ENCODE peak calls at places on chromosomes 16 and 17, in ten cellular contexts. One of them, this sample, is unnamed.

GRCh38 chr17:61467416-61468262 is 15.4 kb downstream of the TBX4 start:
- DNase-seq in Right ventricle myocardium superior: peak; percentile 54
- DNase-seq in activated CD4-positive, alpha-beta T cell treated with anti-CD3 and anti-CD28 coated beads, Interleukin-2, amount 50 U/mL, for 48 hours: no peak
- DNase-seq in GM10248: no peak
- DNase-seq in aorta: peak; percentile 81
- DNase-seq in nucleus accumbens: no peak
- DNase-seq in GDM1: no peak
- DNase-seq in stimulated activated CD8-positive, alpha-beta memory T cell treated with anti-CD3 and anti-CD28 coated beads, Interleukin-7, amount 100 ng/mL, for 1 hour: no peak
- DNase-seq in upper lobe of left lung: no peak
- DNase-seq in HEK293T: peak; percentile 59
- DNase-seq in this sample: peak; percentile 66

GRCh38 chr16:16915771-16916170 is 536.8 kb downstream of the NPIPA7 start:
- DNase-seq in Right ventricle myocardium superior: no peak
- DNase-seq in activated CD4-positive, alpha-beta T cell treated with anti-CD3 and anti-CD28 coated beads, Interleukin-2, amount 50 U/mL, for 48 hours: no peak
- DNase-seq in GM10248: no peak
- DNase-seq in aorta: no peak
- DNase-seq in nucleus accumbens: no peak
- DNase-seq in GDM1: no peak
- DNase-seq in stimulated activated CD8-positive, alpha-beta memory T cell treated with anti-CD3 and anti-CD28 coated beads, Interleukin-7, amount 100 ng/mL, for 1 hour: no peak
- DNase-seq in upper lobe of left lung: no peak
- DNase-seq in HEK293T: no peak
- DNase-seq in this sample: no peak

GRCh38 chr17:1532836-1533602 is 16.6 kb upstream of the INPP5K start:
- DNase-seq in Right ventricle myocardium superior: no peak
- DNase-seq in activated CD4-positive, alpha-beta T cell treated with anti-CD3 and anti-CD28 coated beads, Interleukin-2, amount 50 U/mL, for 48 hours: peak; percentile 44
- DNase-seq in GM10248: peak; percentile 42
- DNase-seq in aorta: no peak
- DNase-seq in nucleus accumbens: no peak
- DNase-seq in GDM1: peak; percentile 51
- DNase-seq in stimulated activated CD8-positive, alpha-beta memory T cell treated with anti-CD3 and anti-CD28 coated beads, Interleukin-7, amount 100 ng/mL, for 1 hour: peak; percentile 13
- DNase-seq in upper lobe of left lung: no peak
- DNase-seq in HEK293T: peak; percentile 44
- DNase-seq in this sample: no peak

GRCh38 chr16:4016648-4017047 is 99.6 kb downstream of the ADCY9 start:
- DNase-seq in Right ventricle myocardium superior: no peak
- DNase-seq in activated CD4-positive, alpha-beta T cell treated with anti-CD3 and anti-CD28 coated beads, Interleukin-2, amount 50 U/mL, for 48 hours: no peak
- DNase-seq in GM10248: no peak
- DNase-seq in aorta: no peak
- DNase-seq in nucleus accumbens: no peak
- DNase-seq in GDM1: no peak
- DNase-seq in stimulated activated CD8-positive, alpha-beta memory T cell treated with anti-CD3 and anti-CD28 coated beads, Interleukin-7, amount 100 ng/mL, for 1 hour: no peak
- DNase-seq in upper lobe of left lung: no peak
- DNase-seq in HEK293T: no peak
- DNase-seq in this sample: no peak

GRCh38 chr17:64196626-64197025 is 66.4 kb downstream of the TEX2 start:
- DNase-seq in Right ventricle myocardium superior: no peak
- DNase-seq in activated CD4-positive, alpha-beta T cell treated with anti-CD3 and anti-CD28 coated beads, Interleukin-2, amount 50 U/mL, for 48 hours: no peak
- DNase-seq in GM10248: no peak
- DNase-seq in aorta: no peak
- DNase-seq in nucleus accumbens: no peak
- DNase-seq in GDM1: no peak
- DNase-seq in stimulated activated CD8-positive, alpha-beta memory T cell treated with anti-CD3 and anti-CD28 coated beads, Interleukin-7, amount 100 ng/mL, for 1 hour: no peak
- DNase-seq in upper lobe of left lung: no peak
- DNase-seq in HEK293T: no peak
- DNase-seq in this sample: no peak

GRCh38 chr16:84619103-84619460 is 1.2 kb upstream of the COTL1 start:
- DNase-seq in Right ventricle myocardium superior: no peak
- DNase-seq in activated CD4-positive, alpha-beta T cell treated with anti-CD3 and anti-CD28 coated beads, Interleukin-2, amount 50 U/mL, for 48 hours: no peak
- DNase-seq in GM10248: no peak
- DNase-seq in aorta: no peak
- DNase-seq in nucleus accumbens: no peak
- DNase-seq in GDM1: no peak
- DNase-seq in stimulated activated CD8-positive, alpha-beta memory T cell treated with anti-CD3 and anti-CD28 coated beads, Interleukin-7, amount 100 ng/mL, for 1 hour: no peak
- DNase-seq in upper lobe of left lung: no peak
- DNase-seq in HEK293T: no peak
- DNase-seq in this sample: no peak

GRCh38 chr16:28990375-28991040 is 5.7 kb downstream of the LAT start:
- DNase-seq in Right ventricle myocardium superior: no peak
- DNase-seq in activated CD4-positive, alpha-beta T cell treated with anti-CD3 and anti-CD28 coated beads, Interleukin-2, amount 50 U/mL, for 48 hours: peak; percentile 81
- DNase-seq in GM10248: no peak
- DNase-seq in aorta: no peak
- DNase-seq in nucleus accumbens: no peak
- DNase-seq in GDM1: no peak
- DNase-seq in stimulated activated CD8-positive, alpha-beta memory T cell treated with anti-CD3 and anti-CD28 coated beads, Interleukin-7, amount 100 ng/mL, for 1 hour: peak; percentile 33
- DNase-seq in upper lobe of left lung: no peak
- DNase-seq in HEK293T: no peak
- DNase-seq in this sample: no peak

GRCh38 chr16:73202176-73202729 is 154.3 kb upstream of the ZFHX3 start:
- DNase-seq in Right ventricle myocardium superior: no peak
- DNase-seq in activated CD4-positive, alpha-beta T cell treated with anti-CD3 and anti-CD28 coated beads, Interleukin-2, amount 50 U/mL, for 48 hours: no peak
- DNase-seq in GM10248: no peak
- DNase-seq in aorta: no peak
- DNase-seq in nucleus accumbens: no peak
- DNase-seq in GDM1: no peak
- DNase-seq in stimulated activated CD8-positive, alpha-beta memory T cell treated with anti-CD3 and anti-CD28 coated beads, Interleukin-7, amount 100 ng/mL, for 1 hour: no peak
- DNase-seq in upper lobe of left lung: no peak
- DNase-seq in HEK293T: no peak
- DNase-seq in this sample: no peak

GRCh38 chr17:17171991-17172939 is 33.9 kb downstream of the PLD6 start:
- DNase-seq in Right ventricle myocardium superior: peak; percentile 65
- DNase-seq in activated CD4-positive, alpha-beta T cell treated with anti-CD3 and anti-CD28 coated beads, Interleukin-2, amount 50 U/mL, for 48 hours: no peak
- DNase-seq in GM10248: no peak
- DNase-seq in aorta: no peak
- DNase-seq in nucleus accumbens: no peak
- DNase-seq in GDM1: no peak
- DNase-seq in stimulated activated CD8-positive, alpha-beta memory T cell treated with anti-CD3 and anti-CD28 coated beads, Interleukin-7, amount 100 ng/mL, for 1 hour: no peak
- DNase-seq in upper lobe of left lung: peak; percentile 37
- DNase-seq in HEK293T: no peak
- DNase-seq in this sample: no peak

GRCh38 chr17:50831430-50832064 is 3.8 kb upstream of the WFIKKN2 start:
- DNase-seq in Right ventricle myocardium superior: no peak
- DNase-seq in activated CD4-positive, alpha-beta T cell treated with anti-CD3 and anti-CD28 coated beads, Interleukin-2, amount 50 U/mL, for 48 hours: no peak
- DNase-seq in GM10248: no peak
- DNase-seq in aorta: no peak
- DNase-seq in nucleus accumbens: no peak
- DNase-seq in GDM1: no peak
- DNase-seq in stimulated activated CD8-positive, alpha-beta memory T cell treated with anti-CD3 and anti-CD28 coated beads, Interleukin-7, amount 100 ng/mL, for 1 hour: no peak
- DNase-seq in upper lobe of left lung: no peak
- DNase-seq in HEK293T: no peak
- DNase-seq in this sample: peak; percentile 46

GRCh38 chr17:82096709-82097186 is 1.3 kb downstream of the FASN start:
- DNase-seq in Right ventricle myocardium superior: no peak
- DNase-seq in activated CD4-positive, alpha-beta T cell treated with anti-CD3 and anti-CD28 coated beads, Interleukin-2, amount 50 U/mL, for 48 hours: no peak
- DNase-seq in GM10248: no peak
- DNase-seq in aorta: no peak
- DNase-seq in nucleus accumbens: no peak
- DNase-seq in GDM1: no peak
- DNase-seq in stimulated activated CD8-positive, alpha-beta memory T cell treated with anti-CD3 and anti-CD28 coated beads, Interleukin-7, amount 100 ng/mL, for 1 hour: no peak
- DNase-seq in upper lobe of left lung: no peak
- DNase-seq in HEK293T: no peak
- DNase-seq in this sample: no peak

GRCh38 chr17:77400445-77400870 is 259.7 kb downstream of the SEC14L1 start:
- DNase-seq in Right ventricle myocardium superior: peak; percentile 67
- DNase-seq in activated CD4-positive, alpha-beta T cell treated with anti-CD3 and anti-CD28 coated beads, Interleukin-2, amount 50 U/mL, for 48 hours: peak; percentile 89
- DNase-seq in GM10248: peak; percentile 82
- DNase-seq in aorta: no peak
- DNase-seq in nucleus accumbens: no peak
- DNase-seq in GDM1: peak; percentile 55
- DNase-seq in stimulated activated CD8-positive, alpha-beta memory T cell treated with anti-CD3 and anti-CD28 coated beads, Interleukin-7, amount 100 ng/mL, for 1 hour: peak; percentile 67
- DNase-seq in upper lobe of left lung: peak; percentile 56
- DNase-seq in HEK293T: no peak
- DNase-seq in this sample: no peak

GRCh38 chr17:1769826-1770477 is 8.1 kb downstream of the SERPINF1 start:
- DNase-seq in Right ventricle myocardium superior: no peak
- DNase-seq in activated CD4-positive, alpha-beta T cell treated with anti-CD3 and anti-CD28 coated beads, Interleukin-2, amount 50 U/mL, for 48 hours: no peak
- DNase-seq in GM10248: no peak
- DNase-seq in aorta: no peak
- DNase-seq in nucleus accumbens: no peak
- DNase-seq in GDM1: no peak
- DNase-seq in stimulated activated CD8-positive, alpha-beta memory T cell treated with anti-CD3 and anti-CD28 coated beads, Interleukin-7, amount 100 ng/mL, for 1 hour: no peak
- DNase-seq in upper lobe of left lung: peak; percentile 50
- DNase-seq in HEK293T: peak; percentile 48
- DNase-seq in this sample: no peak

GRCh38 chr17:19386974-19387920 is at the start of gene MFAP4:
- DNase-seq in Right ventricle myocardium superior: peak; percentile 84
- DNase-seq in activated CD4-positive, alpha-beta T cell treated with anti-CD3 and anti-CD28 coated beads, Interleukin-2, amount 50 U/mL, for 48 hours: no peak
- DNase-seq in GM10248: no peak
- DNase-seq in aorta: peak; percentile 91
- DNase-seq in nucleus accumbens: no peak
- DNase-seq in GDM1: no peak
- DNase-seq in stimulated activated CD8-positive, alpha-beta memory T cell treated with anti-CD3 and anti-CD28 coated beads, Interleukin-7, amount 100 ng/mL, for 1 hour: no peak
- DNase-seq in upper lobe of left lung: no peak
- DNase-seq in HEK293T: no peak
- DNase-seq in this sample: peak; percentile 90

GRCh38 chr16:58026139-58026704 is 668 bp downstream of the MMP15 start:
- DNase-seq in Right ventricle myocardium superior: peak; percentile 75
- DNase-seq in activated CD4-positive, alpha-beta T cell treated with anti-CD3 and anti-CD28 coated beads, Interleukin-2, amount 50 U/mL, for 48 hours: peak; percentile 30
- DNase-seq in GM10248: no peak
- DNase-seq in aorta: peak; percentile 88
- DNase-seq in nucleus accumbens: peak; percentile 43
- DNase-seq in GDM1: no peak
- DNase-seq in stimulated activated CD8-positive, alpha-beta memory T cell treated with anti-CD3 and anti-CD28 coated beads, Interleukin-7, amount 100 ng/mL, for 1 hour: no peak
- DNase-seq in upper lobe of left lung: no peak
- DNase-seq in HEK293T: peak; percentile 52
- DNase-seq in this sample: peak; percentile 92

GRCh38 chr17:67974186-67974585 is 22.1 kb downstream of the C17orf58 start:
- DNase-seq in Right ventricle myocardium superior: no peak
- DNase-seq in activated CD4-positive, alpha-beta T cell treated with anti-CD3 and anti-CD28 coated beads, Interleukin-2, amount 50 U/mL, for 48 hours: no peak
- DNase-seq in GM10248: no peak
- DNase-seq in aorta: no peak
- DNase-seq in nucleus accumbens: no peak
- DNase-seq in GDM1: no peak
- DNase-seq in stimulated activated CD8-positive, alpha-beta memory T cell treated with anti-CD3 and anti-CD28 coated beads, Interleukin-7, amount 100 ng/mL, for 1 hour: no peak
- DNase-seq in upper lobe of left lung: no peak
- DNase-seq in HEK293T: no peak
- DNase-seq in this sample: no peak

GRCh38 chr17:38735161-38735997 is 5.2 kb downstream of the CISD3 start:
- DNase-seq in Right ventricle myocardium superior: peak; percentile 79
- DNase-seq in activated CD4-positive, alpha-beta T cell treated with anti-CD3 and anti-CD28 coated beads, Interleukin-2, amount 50 U/mL, for 48 hours: peak; percentile 80
- DNase-seq in GM10248: peak; percentile 87
- DNase-seq in aorta: peak; percentile 92
- DNase-seq in nucleus accumbens: no peak
- DNase-seq in GDM1: peak; percentile 37
- DNase-seq in stimulated activated CD8-positive, alpha-beta memory T cell treated with anti-CD3 and anti-CD28 coated beads, Interleukin-7, amount 100 ng/mL, for 1 hour: peak; percentile 68
- DNase-seq in upper lobe of left lung: peak; percentile 66
- DNase-seq in HEK293T: peak; percentile 68
- DNase-seq in this sample: no peak

GRCh38 chr16:6684076-6684673 is 648.5 kb upstream of the RBFOX1 start:
- DNase-seq in Right ventricle myocardium superior: no peak
- DNase-seq in activated CD4-positive, alpha-beta T cell treated with anti-CD3 and anti-CD28 coated beads, Interleukin-2, amount 50 U/mL, for 48 hours: peak; percentile 8
- DNase-seq in GM10248: no peak
- DNase-seq in aorta: no peak
- DNase-seq in nucleus accumbens: peak; percentile 0
- DNase-seq in GDM1: peak; percentile 20
- DNase-seq in stimulated activated CD8-positive, alpha-beta memory T cell treated with anti-CD3 and anti-CD28 coated beads, Interleukin-7, amount 100 ng/mL, for 1 hour: no peak
- DNase-seq in upper lobe of left lung: no peak
- DNase-seq in HEK293T: peak; percentile 23
- DNase-seq in this sample: no peak

GRCh38 chr16:50534958-50535357 is 13.2 kb upstream of the NKD1 start:
- DNase-seq in Right ventricle myocardium superior: no peak
- DNase-seq in activated CD4-positive, alpha-beta T cell treated with anti-CD3 and anti-CD28 coated beads, Interleukin-2, amount 50 U/mL, for 48 hours: no peak
- DNase-seq in GM10248: no peak
- DNase-seq in aorta: no peak
- DNase-seq in nucleus accumbens: no peak
- DNase-seq in GDM1: no peak
- DNase-seq in stimulated activated CD8-positive, alpha-beta memory T cell treated with anti-CD3 and anti-CD28 coated beads, Interleukin-7, amount 100 ng/mL, for 1 hour: no peak
- DNase-seq in upper lobe of left lung: no peak
- DNase-seq in HEK293T: no peak
- DNase-seq in this sample: no peak

GRCh38 chr17:17812211-17813054 is 24.4 kb downstream of the SREBF1 start:
- DNase-seq in Right ventricle myocardium superior: peak; percentile 87
- DNase-seq in activated CD4-positive, alpha-beta T cell treated with anti-CD3 and anti-CD28 coated beads, Interleukin-2, amount 50 U/mL, for 48 hours: peak; percentile 75
- DNase-seq in GM10248: peak; percentile 88
- DNase-seq in aorta: peak; percentile 93
- DNase-seq in nucleus accumbens: peak; percentile 41
- DNase-seq in GDM1: no peak
- DNase-seq in stimulated activated CD8-positive, alpha-beta memory T cell treated with anti-CD3 and anti-CD28 coated beads, Interleukin-7, amount 100 ng/mL, for 1 hour: peak; percentile 60
- DNase-seq in upper lobe of left lung: peak; percentile 82
- DNase-seq in HEK293T: peak; percentile 68
- DNase-seq in this sample: no peak

GRCh38 chr17:45794840-45795239 is 10.7 kb downstream of the CRHR1 start:
- DNase-seq in Right ventricle myocardium superior: no peak
- DNase-seq in activated CD4-positive, alpha-beta T cell treated with anti-CD3 and anti-CD28 coated beads, Interleukin-2, amount 50 U/mL, for 48 hours: no peak
- DNase-seq in GM10248: no peak
- DNase-seq in aorta: peak; percentile 46
- DNase-seq in nucleus accumbens: no peak
- DNase-seq in GDM1: no peak
- DNase-seq in stimulated activated CD8-positive, alpha-beta memory T cell treated with anti-CD3 and anti-CD28 coated beads, Interleukin-7, amount 100 ng/mL, for 1 hour: no peak
- DNase-seq in upper lobe of left lung: no peak
- DNase-seq in HEK293T: peak; percentile 38
- DNase-seq in this sample: no peak

GRCh38 chr17:82520041-82520910 is 744 bp downstream of the FOXK2 start:
- DNase-seq in Right ventricle myocardium superior: peak; percentile 48
- DNase-seq in activated CD4-positive, alpha-beta T cell treated with anti-CD3 and anti-CD28 coated beads, Interleukin-2, amount 50 U/mL, for 48 hours: peak; percentile 45
- DNase-seq in GM10248: peak; percentile 45
- DNase-seq in aorta: peak; percentile 81
- DNase-seq in nucleus accumbens: no peak
- DNase-seq in GDM1: no peak
- DNase-seq in stimulated activated CD8-positive, alpha-beta memory T cell treated with anti-CD3 and anti-CD28 coated beads, Interleukin-7, amount 100 ng/mL, for 1 hour: peak; percentile 6
- DNase-seq in upper lobe of left lung: peak; percentile 27
- DNase-seq in HEK293T: no peak
- DNase-seq in this sample: no peak

GRCh38 chr16:52451971-52452421 is 94.9 kb downstream of the TOX3 start:
- DNase-seq in Right ventricle myocardium superior: no peak
- DNase-seq in activated CD4-positive, alpha-beta T cell treated with anti-CD3 and anti-CD28 coated beads, Interleukin-2, amount 50 U/mL, for 48 hours: no peak
- DNase-seq in GM10248: no peak
- DNase-seq in aorta: no peak
- DNase-seq in nucleus accumbens: no peak
- DNase-seq in GDM1: no peak
- DNase-seq in stimulated activated CD8-positive, alpha-beta memory T cell treated with anti-CD3 and anti-CD28 coated beads, Interleukin-7, amount 100 ng/mL, for 1 hour: no peak
- DNase-seq in upper lobe of left lung: no peak
- DNase-seq in HEK293T: no peak
- DNase-seq in this sample: no peak

GRCh38 chr16:84914273-84914672 is 94.5 kb downstream of the CRISPLD2 start:
- DNase-seq in Right ventricle myocardium superior: peak; percentile 79
- DNase-seq in activated CD4-positive, alpha-beta T cell treated with anti-CD3 and anti-CD28 coated beads, Interleukin-2, amount 50 U/mL, for 48 hours: no peak
- DNase-seq in GM10248: no peak
- DNase-seq in aorta: no peak
- DNase-seq in nucleus accumbens: no peak
- DNase-seq in GDM1: no peak
- DNase-seq in stimulated activated CD8-positive, alpha-beta memory T cell treated with anti-CD3 and anti-CD28 coated beads, Interleukin-7, amount 100 ng/mL, for 1 hour: no peak
- DNase-seq in upper lobe of left lung: no peak
- DNase-seq in HEK293T: no peak
- DNase-seq in this sample: no peak

GRCh38 chr17:82302991-82303943 is 14.1 kb downstream of the CD7 start:
- DNase-seq in Right ventricle myocardium superior: no peak
- DNase-seq in activated CD4-positive, alpha-beta T cell treated with anti-CD3 and anti-CD28 coated beads, Interleukin-2, amount 50 U/mL, for 48 hours: peak; percentile 57
- DNase-seq in GM10248: no peak
- DNase-seq in aorta: no peak
- DNase-seq in nucleus accumbens: no peak
- DNase-seq in GDM1: peak; percentile 28
- DNase-seq in stimulated activated CD8-positive, alpha-beta memory T cell treated with anti-CD3 and anti-CD28 coated beads, Interleukin-7, amount 100 ng/mL, for 1 hour: no peak
- DNase-seq in upper lobe of left lung: no peak
- DNase-seq in HEK293T: no peak
- DNase-seq in this sample: peak; percentile 88

GRCh38 chr16:50862818-50863672 is 121.2 kb downstream of the CYLD start:
- DNase-seq in Right ventricle myocardium superior: no peak
- DNase-seq in activated CD4-positive, alpha-beta T cell treated with anti-CD3 and anti-CD28 coated beads, Interleukin-2, amount 50 U/mL, for 48 hours: no peak
- DNase-seq in GM10248: peak; percentile 6
- DNase-seq in aorta: no peak
- DNase-seq in nucleus accumbens: peak; percentile 63
- DNase-seq in GDM1: no peak
- DNase-seq in stimulated activated CD8-positive, alpha-beta memory T cell treated with anti-CD3 and anti-CD28 coated beads, Interleukin-7, amount 100 ng/mL, for 1 hour: no peak
- DNase-seq in upper lobe of left lung: no peak
- DNase-seq in HEK293T: no peak
- DNase-seq in this sample: no peak

GRCh38 chr17:80891096-80892018 is 100.3 kb upstream of the CHMP6 start:
- DNase-seq in Right ventricle myocardium superior: peak; percentile 46
- DNase-seq in activated CD4-positive, alpha-beta T cell treated with anti-CD3 and anti-CD28 coated beads, Interleukin-2, amount 50 U/mL, for 48 hours: peak; percentile 85
- DNase-seq in GM10248: peak; percentile 72
- DNase-seq in aorta: peak; percentile 82
- DNase-seq in nucleus accumbens: no peak
- DNase-seq in GDM1: peak; percentile 64
- DNase-seq in stimulated activated CD8-positive, alpha-beta memory T cell treated with anti-CD3 and anti-CD28 coated beads, Interleukin-7, amount 100 ng/mL, for 1 hour: peak; percentile 53
- DNase-seq in upper lobe of left lung: peak; percentile 30
- DNase-seq in HEK293T: peak; percentile 35
- DNase-seq in this sample: peak; percentile 77

GRCh38 chr16:87682852-87683399 is 80.6 kb downstream of the JPH3 start:
- DNase-seq in Right ventricle myocardium superior: no peak
- DNase-seq in activated CD4-positive, alpha-beta T cell treated with anti-CD3 and anti-CD28 coated beads, Interleukin-2, amount 50 U/mL, for 48 hours: no peak
- DNase-seq in GM10248: no peak
- DNase-seq in aorta: no peak
- DNase-seq in nucleus accumbens: no peak
- DNase-seq in GDM1: no peak
- DNase-seq in stimulated activated CD8-positive, alpha-beta memory T cell treated with anti-CD3 and anti-CD28 coated beads, Interleukin-7, amount 100 ng/mL, for 1 hour: no peak
- DNase-seq in upper lobe of left lung: no peak
- DNase-seq in HEK293T: no peak
- DNase-seq in this sample: no peak